ENCODE peak calls at places on chromosomes 7 and 10, in ten cellular contexts. One of them, this sample, is unnamed. For H3K4me1, the result is how much of the 10 kb centered on the place peaks cover.

GRCh38 chr10:24518981-24519597 is 204.6 kb downstream of the ARHGAP21 start:
- DNase-seq in heart left ventricle: peak
- DNase-seq in kidney: no peak
- DNase-seq in breast epithelium: peak
- DNase-seq in lower lobe of right lung: peak
- DNase-seq in cardiac muscle cell: peak
- DNase-seq in stomach: peak
- DNase-seq in upper lobe of right lung: no peak
- DNase-seq in left ventricle myocardium inferior: peak
- DNase-seq in PC-3: peak
- DNase-seq in this sample: peak

GRCh38 chr10:79123547-79123963 is 54.8 kb downstream of the ZMIZ1 start:
- DNase-seq in heart left ventricle: no peak
- DNase-seq in PC-3: no peak
- DNase-seq in kidney: no peak
- DNase-seq in upper lobe of right lung: no peak
- DNase-seq in stomach: no peak
- DNase-seq in breast epithelium: no peak
- DNase-seq in left ventricle myocardium inferior: no peak
- DNase-seq in lower lobe of right lung: no peak
- DNase-seq in cardiac muscle cell: no peak
- DNase-seq in this sample: no peak

GRCh38 chr7:22549051-22549450 is 49.1 kb upstream of the STEAP1B start:
- DNase-seq in kidney: no peak
- DNase-seq in cardiac muscle cell: no peak
- DNase-seq in upper lobe of right lung: no peak
- DNase-seq in lower lobe of right lung: no peak
- DNase-seq in breast epithelium: no peak
- DNase-seq in PC-3: no peak
- DNase-seq in left ventricle myocardium inferior: no peak
- DNase-seq in heart left ventricle: no peak
- DNase-seq in stomach: no peak
- DNase-seq in this sample: no peak

GRCh38 chr10:76583711-76584161 is 1053.9 kb downstream of the KCNMA1 start:
- DNase-seq in left ventricle myocardium inferior: no peak
- DNase-seq in cardiac muscle cell: peak
- DNase-seq in lower lobe of right lung: no peak
- DNase-seq in upper lobe of right lung: no peak
- DNase-seq in breast epithelium: no peak
- DNase-seq in heart left ventricle: no peak
- DNase-seq in PC-3: peak
- DNase-seq in stomach: no peak
- DNase-seq in kidney: no peak
- DNase-seq in this sample: no peak

GRCh38 chr7:129578829-129579228 is 32.7 kb upstream of the NRF1 start:
- DNase-seq in left ventricle myocardium inferior: no peak
- DNase-seq in upper lobe of right lung: no peak
- DNase-seq in heart left ventricle: no peak
- DNase-seq in lower lobe of right lung: no peak
- DNase-seq in breast epithelium: no peak
- DNase-seq in PC-3: no peak
- DNase-seq in cardiac muscle cell: no peak
- DNase-seq in kidney: no peak
- DNase-seq in stomach: no peak
- DNase-seq in this sample: no peak

GRCh38 chr10:110782616-110783015 is 89.1 kb upstream of the PDCD4 start:
- DNase-seq in PC-3: no peak
- DNase-seq in stomach: no peak
- DNase-seq in heart left ventricle: no peak
- DNase-seq in upper lobe of right lung: no peak
- DNase-seq in lower lobe of right lung: no peak
- DNase-seq in cardiac muscle cell: no peak
- DNase-seq in breast epithelium: no peak
- DNase-seq in kidney: no peak
- DNase-seq in left ventricle myocardium inferior: no peak
- DNase-seq in this sample: no peak

GRCh38 chr7:131692131-131692960 is 135.9 kb upstream of the PODXL start:
- DNase-seq in cardiac muscle cell: peak
- DNase-seq in breast epithelium: no peak
- DNase-seq in kidney: peak
- DNase-seq in upper lobe of right lung: peak
- DNase-seq in heart left ventricle: peak
- DNase-seq in stomach: peak
- DNase-seq in PC-3: peak
- DNase-seq in left ventricle myocardium inferior: peak
- DNase-seq in lower lobe of right lung: peak
- DNase-seq in this sample: peak

GRCh38 chr7:5357951-5358350 is 65.7 kb downstream of the TNRC18 start:
- DNase-seq in kidney: no peak
- DNase-seq in left ventricle myocardium inferior: no peak
- DNase-seq in heart left ventricle: no peak
- DNase-seq in PC-3: no peak
- DNase-seq in cardiac muscle cell: peak
- DNase-seq in upper lobe of right lung: no peak
- DNase-seq in stomach: no peak
- DNase-seq in breast epithelium: no peak
- DNase-seq in lower lobe of right lung: no peak
- DNase-seq in this sample: no peak

GRCh38 chr10:118569241-118569881 is 26.1 kb downstream of the PRLHR start:
- DNase-seq in left ventricle myocardium inferior: no peak
- DNase-seq in heart left ventricle: no peak
- DNase-seq in breast epithelium: no peak
- DNase-seq in kidney: no peak
- DNase-seq in PC-3: no peak
- DNase-seq in lower lobe of right lung: no peak
- DNase-seq in stomach: no peak
- DNase-seq in cardiac muscle cell: no peak
- DNase-seq in upper lobe of right lung: no peak
- DNase-seq in this sample: no peak

GRCh38 chr7:33601884-33602283 is 303.5 kb upstream of the BMPER start:
- DNase-seq in upper lobe of right lung: no peak
- DNase-seq in cardiac muscle cell: no peak
- DNase-seq in breast epithelium: no peak
- DNase-seq in stomach: no peak
- DNase-seq in heart left ventricle: no peak
- DNase-seq in left ventricle myocardium inferior: no peak
- DNase-seq in kidney: no peak
- DNase-seq in PC-3: no peak
- DNase-seq in lower lobe of right lung: no peak
- DNase-seq in this sample: no peak

GRCh38 chr10:64118736-64119135 is 597.5 kb downstream of the REEP3 start:
- DNase-seq in stomach: no peak
- DNase-seq in heart left ventricle: no peak
- DNase-seq in cardiac muscle cell: no peak
- DNase-seq in PC-3: no peak
- DNase-seq in left ventricle myocardium inferior: no peak
- DNase-seq in lower lobe of right lung: no peak
- DNase-seq in kidney: no peak
- DNase-seq in breast epithelium: no peak
- DNase-seq in upper lobe of right lung: no peak
- DNase-seq in this sample: no peak

GRCh38 chr7:106986450-106986977 is 58.0 kb upstream of the PRKAR2B start:
- DNase-seq in upper lobe of right lung: no peak
- DNase-seq in PC-3: no peak
- DNase-seq in lower lobe of right lung: no peak
- DNase-seq in cardiac muscle cell: no peak
- DNase-seq in kidney: no peak
- DNase-seq in left ventricle myocardium inferior: no peak
- DNase-seq in breast epithelium: no peak
- DNase-seq in heart left ventricle: no peak
- DNase-seq in stomach: no peak
- DNase-seq in this sample: no peak

GRCh38 chr10:88565072-88565471 is 18.0 kb downstream of the RNLS start:
- DNase-seq in lower lobe of right lung: no peak
- DNase-seq in left ventricle myocardium inferior: no peak
- DNase-seq in breast epithelium: no peak
- DNase-seq in kidney: no peak
- DNase-seq in heart left ventricle: no peak
- DNase-seq in stomach: no peak
- DNase-seq in cardiac muscle cell: peak
- DNase-seq in PC-3: no peak
- DNase-seq in upper lobe of right lung: no peak
- DNase-seq in this sample: no peak

GRCh38 chr7:1957471-1958225 is 275.1 kb downstream of the MAD1L1 start:
- DNase-seq in left ventricle myocardium inferior: no peak
- DNase-seq in lower lobe of right lung: no peak
- DNase-seq in stomach: no peak
- DNase-seq in heart left ventricle: no peak
- DNase-seq in breast epithelium: no peak
- DNase-seq in PC-3: no peak
- DNase-seq in kidney: peak
- DNase-seq in upper lobe of right lung: no peak
- DNase-seq in cardiac muscle cell: no peak
- DNase-seq in this sample: peak

GRCh38 chr7:101465576-101466196 is 103.0 kb downstream of the COL26A1 start:
- DNase-seq in kidney: peak
- DNase-seq in heart left ventricle: no peak
- DNase-seq in cardiac muscle cell: no peak
- DNase-seq in stomach: no peak
- DNase-seq in upper lobe of right lung: no peak
- DNase-seq in PC-3: no peak
- DNase-seq in breast epithelium: peak
- DNase-seq in lower lobe of right lung: no peak
- DNase-seq in left ventricle myocardium inferior: no peak
- DNase-seq in this sample: no peak

GRCh38 chr10:101400529-101400928 is 46.6 kb downstream of the BTRC start:
- DNase-seq in heart left ventricle: no peak
- DNase-seq in upper lobe of right lung: no peak
- DNase-seq in kidney: no peak
- DNase-seq in PC-3: no peak
- DNase-seq in lower lobe of right lung: no peak
- DNase-seq in stomach: no peak
- DNase-seq in cardiac muscle cell: no peak
- DNase-seq in breast epithelium: no peak
- DNase-seq in left ventricle myocardium inferior: no peak
- DNase-seq in this sample: no peak

GRCh38 chr7:47538846-47539311 is 43.0 kb downstream of the TNS3 start:
- DNase-seq in breast epithelium: no peak
- DNase-seq in lower lobe of right lung: no peak
- DNase-seq in upper lobe of right lung: peak
- DNase-seq in kidney: no peak
- DNase-seq in left ventricle myocardium inferior: peak
- DNase-seq in heart left ventricle: no peak
- DNase-seq in cardiac muscle cell: no peak
- DNase-seq in stomach: peak
- DNase-seq in PC-3: peak
- DNase-seq in this sample: no peak

GRCh38 chr7:134778941-134779740 is at the start of gene CALD1:
- DNase-seq in lower lobe of right lung: peak
- DNase-seq in kidney: peak
- DNase-seq in left ventricle myocardium inferior: peak
- DNase-seq in breast epithelium: peak
- DNase-seq in cardiac muscle cell: peak
- DNase-seq in stomach: peak
- DNase-seq in heart left ventricle: peak
- DNase-seq in upper lobe of right lung: no peak
- DNase-seq in PC-3: peak
- DNase-seq in this sample: peak
- H3K4me3 ChIP-seq in lower lobe of right lung: peak
- H3K4me3 ChIP-seq in kidney: peak
- H3K4me3 ChIP-seq in left ventricle myocardium inferior: peak
- H3K4me3 ChIP-seq in breast epithelium: peak
- H3K4me3 ChIP-seq in cardiac muscle cell: peak
- H3K4me3 ChIP-seq in stomach: peak
- H3K4me3 ChIP-seq in heart left ventricle: peak
- H3K4me3 ChIP-seq in upper lobe of right lung: peak
- H3K4me3 ChIP-seq in PC-3: peak
- H3K4me3 ChIP-seq in this sample: peak

GRCh38 chr10:69574571-69574978 is 1.4 kb upstream of the NEUROG3 start:
- DNase-seq in breast epithelium: no peak
- DNase-seq in heart left ventricle: no peak
- DNase-seq in stomach: no peak
- DNase-seq in cardiac muscle cell: no peak
- DNase-seq in upper lobe of right lung: no peak
- DNase-seq in lower lobe of right lung: no peak
- DNase-seq in left ventricle myocardium inferior: no peak
- DNase-seq in PC-3: no peak
- DNase-seq in kidney: no peak
- DNase-seq in this sample: no peak

GRCh38 chr10:69570050-69570816 is 3.0 kb downstream of the NEUROG3 start:
- DNase-seq in cardiac muscle cell: no peak
- DNase-seq in kidney: no peak
- DNase-seq in left ventricle myocardium inferior: no peak
- DNase-seq in stomach: no peak
- DNase-seq in heart left ventricle: no peak
- DNase-seq in lower lobe of right lung: no peak
- DNase-seq in breast epithelium: no peak
- DNase-seq in PC-3: no peak
- DNase-seq in upper lobe of right lung: no peak
- DNase-seq in this sample: no peak

GRCh38 chr10:69571618-69572158 is 1.5 kb downstream of the NEUROG3 start:
- DNase-seq in stomach: no peak
- DNase-seq in PC-3: no peak
- DNase-seq in left ventricle myocardium inferior: no peak
- DNase-seq in kidney: no peak
- DNase-seq in upper lobe of right lung: no peak
- DNase-seq in cardiac muscle cell: no peak
- DNase-seq in heart left ventricle: no peak
- DNase-seq in breast epithelium: no peak
- DNase-seq in lower lobe of right lung: no peak
- DNase-seq in this sample: no peak

GRCh38 chr10:69573056-69573806 is at the start of gene NEUROG3:
- DNase-seq in stomach: no peak
- DNase-seq in kidney: no peak
- DNase-seq in upper lobe of right lung: no peak
- DNase-seq in lower lobe of right lung: no peak
- DNase-seq in heart left ventricle: peak
- DNase-seq in PC-3: no peak
- DNase-seq in cardiac muscle cell: no peak
- DNase-seq in left ventricle myocardium inferior: no peak
- DNase-seq in breast epithelium: no peak
- DNase-seq in this sample: no peak

GRCh38 chr10:69572159-69573055 is 815 bp downstream of the NEUROG3 start:
- DNase-seq in heart left ventricle: no peak
- DNase-seq in stomach: no peak
- DNase-seq in cardiac muscle cell: peak
- DNase-seq in upper lobe of right lung: no peak
- DNase-seq in breast epithelium: no peak
- DNase-seq in kidney: no peak
- DNase-seq in left ventricle myocardium inferior: no peak
- DNase-seq in lower lobe of right lung: peak
- DNase-seq in PC-3: no peak
- DNase-seq in this sample: no peak
- H3K4me1 ChIP-seq in heart left ventricle: under half
- H3K4me1 ChIP-seq in stomach: under half
- H3K4me1 ChIP-seq in cardiac muscle cell: under half
- H3K4me1 ChIP-seq in upper lobe of right lung: under half
- H3K4me1 ChIP-seq in breast epithelium: under half
- H3K4me1 ChIP-seq in kidney: under half
- H3K4me1 ChIP-seq in left ventricle myocardium inferior: under half
- H3K4me1 ChIP-seq in lower lobe of right lung: under half
- H3K4me1 ChIP-seq in PC-3: under half
- H3K4me1 ChIP-seq in this sample: under half

GRCh38 chr10:116827214-116827671 is 22.1 kb upstream of the ENO4 start:
- DNase-seq in upper lobe of right lung: no peak
- DNase-seq in PC-3: no peak
- DNase-seq in lower lobe of right lung: no peak
- DNase-seq in heart left ventricle: no peak
- DNase-seq in stomach: no peak
- DNase-seq in kidney: no peak
- DNase-seq in left ventricle myocardium inferior: no peak
- DNase-seq in breast epithelium: no peak
- DNase-seq in cardiac muscle cell: no peak
- DNase-seq in this sample: no peak
- TF ChIP-seq CTCF in upper lobe of right lung: no peak
- TF ChIP-seq CTCF in PC-3: no peak
- TF ChIP-seq CTCF in lower lobe of right lung: no peak
- TF ChIP-seq CTCF in heart left ventricle: no peak
- TF ChIP-seq CTCF in stomach: no peak
- TF ChIP-seq CTCF in kidney: no peak
- TF ChIP-seq CTCF in left ventricle myocardium inferior: no peak
- TF ChIP-seq CTCF in breast epithelium: no peak
- TF ChIP-seq CTCF in cardiac muscle cell: no peak
- TF ChIP-seq CTCF in this sample: no peak

GRCh38 chr7:66206909-66207240 is 1.7 kb downstream of the TPST1 start:
- DNase-seq in stomach: no peak
- DNase-seq in kidney: no peak
- DNase-seq in lower lobe of right lung: no peak
- DNase-seq in breast epithelium: no peak
- DNase-seq in PC-3: no peak
- DNase-seq in cardiac muscle cell: no peak
- DNase-seq in upper lobe of right lung: no peak
- DNase-seq in left ventricle myocardium inferior: no peak
- DNase-seq in heart left ventricle: no peak
- DNase-seq in this sample: no peak
- H3K4me3 ChIP-seq in stomach: peak
- H3K4me3 ChIP-seq in kidney: peak
- H3K4me3 ChIP-seq in lower lobe of right lung: peak
- H3K4me3 ChIP-seq in breast epithelium: peak
- H3K4me3 ChIP-seq in PC-3: no peak
- H3K4me3 ChIP-seq in cardiac muscle cell: no peak
- H3K4me3 ChIP-seq in upper lobe of right lung: peak
- H3K4me3 ChIP-seq in left ventricle myocardium inferior: peak
- H3K4me3 ChIP-seq in heart left ventricle: no peak
- H3K4me3 ChIP-seq in this sample: peak